ENCODE peak calls at places on chromosomes 5 and 9, in six cellular contexts. One of them, this sample, is unnamed.

GRCh38 chr5:68178579-68178978 is 37.0 kb upstream of the PIK3R1 start:
- DNase-seq in left colon: no peak
- DNase-seq in ureter: no peak
- DNase-seq in mammary epithelial cell: peak
- DNase-seq in activated T-cell treated with anti-CD3 and anti-CD28 coated beads, Interleukin-2, amount 50 U/mL, for 1 hour: no peak
- DNase-seq in activated CD4-positive, alpha-beta T cell treated with anti-CD3 and anti-CD28 coated beads, Interleukin-2, amount 50 U/mL, for 4 hours: peak
- DNase-seq in this sample: peak

GRCh38 chr5:163503106-163504090 is 2.0 kb upstream of the MAT2B start:
- DNase-seq in activated CD4-positive, alpha-beta T cell treated with anti-CD3 and anti-CD28 coated beads, Interleukin-2, amount 50 U/mL, for 4 hours: peak
- DNase-seq in mammary epithelial cell: peak
- DNase-seq in left colon: peak
- DNase-seq in ureter: peak
- DNase-seq in activated T-cell treated with anti-CD3 and anti-CD28 coated beads, Interleukin-2, amount 50 U/mL, for 1 hour: peak
- DNase-seq in this sample: peak

GRCh38 chr9:7320139-7320538 is 479.4 kb downstream of the DMAC1 start:
- DNase-seq in activated T-cell treated with anti-CD3 and anti-CD28 coated beads, Interleukin-2, amount 50 U/mL, for 1 hour: no peak
- DNase-seq in mammary epithelial cell: peak
- DNase-seq in left colon: no peak
- DNase-seq in activated CD4-positive, alpha-beta T cell treated with anti-CD3 and anti-CD28 coated beads, Interleukin-2, amount 50 U/mL, for 4 hours: no peak
- DNase-seq in ureter: no peak
- DNase-seq in this sample: no peak

GRCh38 chr9:129720181-129720864 is 32.5 kb downstream of the PTGES start:
- DNase-seq in mammary epithelial cell: no peak
- DNase-seq in activated T-cell treated with anti-CD3 and anti-CD28 coated beads, Interleukin-2, amount 50 U/mL, for 1 hour: no peak
- DNase-seq in ureter: no peak
- DNase-seq in activated CD4-positive, alpha-beta T cell treated with anti-CD3 and anti-CD28 coated beads, Interleukin-2, amount 50 U/mL, for 4 hours: no peak
- DNase-seq in left colon: no peak
- DNase-seq in this sample: no peak

GRCh38 chr9:4195285-4195684 is 104.6 kb downstream of the GLIS3 start:
- DNase-seq in activated T-cell treated with anti-CD3 and anti-CD28 coated beads, Interleukin-2, amount 50 U/mL, for 1 hour: no peak
- DNase-seq in activated CD4-positive, alpha-beta T cell treated with anti-CD3 and anti-CD28 coated beads, Interleukin-2, amount 50 U/mL, for 4 hours: no peak
- DNase-seq in ureter: no peak
- DNase-seq in left colon: no peak
- DNase-seq in mammary epithelial cell: no peak
- DNase-seq in this sample: no peak

GRCh38 chr5:80129146-80129545 is 94.0 kb downstream of the THBS4 start:
- DNase-seq in ureter: no peak
- DNase-seq in left colon: no peak
- DNase-seq in activated T-cell treated with anti-CD3 and anti-CD28 coated beads, Interleukin-2, amount 50 U/mL, for 1 hour: no peak
- DNase-seq in activated CD4-positive, alpha-beta T cell treated with anti-CD3 and anti-CD28 coated beads, Interleukin-2, amount 50 U/mL, for 4 hours: no peak
- DNase-seq in mammary epithelial cell: no peak
- DNase-seq in this sample: no peak

GRCh38 chr5:150230842-150231241 is 41.0 kb downstream of the SLC6A7 start:
- DNase-seq in left colon: no peak
- DNase-seq in ureter: no peak
- DNase-seq in activated T-cell treated with anti-CD3 and anti-CD28 coated beads, Interleukin-2, amount 50 U/mL, for 1 hour: no peak
- DNase-seq in mammary epithelial cell: no peak
- DNase-seq in activated CD4-positive, alpha-beta T cell treated with anti-CD3 and anti-CD28 coated beads, Interleukin-2, amount 50 U/mL, for 4 hours: no peak
- DNase-seq in this sample: no peak

GRCh38 chr9:98989036-98990000 is 45.6 kb downstream of the COL15A1 start:
- DNase-seq in left colon: no peak
- DNase-seq in ureter: peak
- DNase-seq in activated CD4-positive, alpha-beta T cell treated with anti-CD3 and anti-CD28 coated beads, Interleukin-2, amount 50 U/mL, for 4 hours: no peak
- DNase-seq in activated T-cell treated with anti-CD3 and anti-CD28 coated beads, Interleukin-2, amount 50 U/mL, for 1 hour: no peak
- DNase-seq in mammary epithelial cell: peak
- DNase-seq in this sample: no peak

GRCh38 chr5:28542968-28543367 is 1504.6 kb upstream of the CDH9 start:
- DNase-seq in ureter: no peak
- DNase-seq in activated CD4-positive, alpha-beta T cell treated with anti-CD3 and anti-CD28 coated beads, Interleukin-2, amount 50 U/mL, for 4 hours: no peak
- DNase-seq in activated T-cell treated with anti-CD3 and anti-CD28 coated beads, Interleukin-2, amount 50 U/mL, for 1 hour: no peak
- DNase-seq in mammary epithelial cell: peak
- DNase-seq in left colon: no peak
- DNase-seq in this sample: no peak

GRCh38 chr5:94374336-94374735 is 244.1 kb downstream of the KIAA0825 start:
- DNase-seq in left colon: no peak
- DNase-seq in activated T-cell treated with anti-CD3 and anti-CD28 coated beads, Interleukin-2, amount 50 U/mL, for 1 hour: no peak
- DNase-seq in mammary epithelial cell: no peak
- DNase-seq in ureter: no peak
- DNase-seq in activated CD4-positive, alpha-beta T cell treated with anti-CD3 and anti-CD28 coated beads, Interleukin-2, amount 50 U/mL, for 4 hours: no peak
- DNase-seq in this sample: no peak

GRCh38 chr5:126477281-126477680 is 54.1 kb downstream of the GRAMD2B start:
- DNase-seq in left colon: no peak
- DNase-seq in ureter: no peak
- DNase-seq in activated CD4-positive, alpha-beta T cell treated with anti-CD3 and anti-CD28 coated beads, Interleukin-2, amount 50 U/mL, for 4 hours: no peak
- DNase-seq in mammary epithelial cell: no peak
- DNase-seq in activated T-cell treated with anti-CD3 and anti-CD28 coated beads, Interleukin-2, amount 50 U/mL, for 1 hour: no peak
- DNase-seq in this sample: no peak

GRCh38 chr5:6902597-6902996 is 189.4 kb downstream of the TENT4A start:
- DNase-seq in mammary epithelial cell: no peak
- DNase-seq in left colon: peak
- DNase-seq in ureter: no peak
- DNase-seq in activated CD4-positive, alpha-beta T cell treated with anti-CD3 and anti-CD28 coated beads, Interleukin-2, amount 50 U/mL, for 4 hours: no peak
- DNase-seq in activated T-cell treated with anti-CD3 and anti-CD28 coated beads, Interleukin-2, amount 50 U/mL, for 1 hour: no peak
- DNase-seq in this sample: no peak

GRCh38 chr5:179269781-179270543 is 75.3 kb downstream of the ADAMTS2 start:
- DNase-seq in activated T-cell treated with anti-CD3 and anti-CD28 coated beads, Interleukin-2, amount 50 U/mL, for 1 hour: no peak
- DNase-seq in ureter: peak
- DNase-seq in mammary epithelial cell: no peak
- DNase-seq in activated CD4-positive, alpha-beta T cell treated with anti-CD3 and anti-CD28 coated beads, Interleukin-2, amount 50 U/mL, for 4 hours: no peak
- DNase-seq in left colon: no peak
- DNase-seq in this sample: no peak

GRCh38 chr5:127210082-127210481 is 80.5 kb upstream of the MEGF10 start:
- DNase-seq in activated CD4-positive, alpha-beta T cell treated with anti-CD3 and anti-CD28 coated beads, Interleukin-2, amount 50 U/mL, for 4 hours: no peak
- DNase-seq in ureter: no peak
- DNase-seq in activated T-cell treated with anti-CD3 and anti-CD28 coated beads, Interleukin-2, amount 50 U/mL, for 1 hour: no peak
- DNase-seq in mammary epithelial cell: peak
- DNase-seq in left colon: no peak
- DNase-seq in this sample: no peak

GRCh38 chr5:90886381-90886780 is 327.8 kb downstream of the ADGRV1 start:
- DNase-seq in ureter: no peak
- DNase-seq in mammary epithelial cell: no peak
- DNase-seq in activated T-cell treated with anti-CD3 and anti-CD28 coated beads, Interleukin-2, amount 50 U/mL, for 1 hour: no peak
- DNase-seq in activated CD4-positive, alpha-beta T cell treated with anti-CD3 and anti-CD28 coated beads, Interleukin-2, amount 50 U/mL, for 4 hours: no peak
- DNase-seq in left colon: no peak
- DNase-seq in this sample: no peak

GRCh38 chr9:97564291-97565175 is 63.1 kb downstream of the TMOD1 start:
- DNase-seq in mammary epithelial cell: peak
- DNase-seq in activated T-cell treated with anti-CD3 and anti-CD28 coated beads, Interleukin-2, amount 50 U/mL, for 1 hour: no peak
- DNase-seq in left colon: peak
- DNase-seq in activated CD4-positive, alpha-beta T cell treated with anti-CD3 and anti-CD28 coated beads, Interleukin-2, amount 50 U/mL, for 4 hours: no peak
- DNase-seq in ureter: peak
- DNase-seq in this sample: no peak

GRCh38 chr9:132546148-132547051 is 36.0 kb upstream of the BARHL1 start:
- DNase-seq in activated T-cell treated with anti-CD3 and anti-CD28 coated beads, Interleukin-2, amount 50 U/mL, for 1 hour: no peak
- DNase-seq in ureter: no peak
- DNase-seq in activated CD4-positive, alpha-beta T cell treated with anti-CD3 and anti-CD28 coated beads, Interleukin-2, amount 50 U/mL, for 4 hours: no peak
- DNase-seq in mammary epithelial cell: no peak
- DNase-seq in left colon: peak
- DNase-seq in this sample: no peak

GRCh38 chr5:150781706-150782614 is 3.4 kb downstream of the SMIM3 start:
- DNase-seq in ureter: peak
- DNase-seq in left colon: peak
- DNase-seq in activated CD4-positive, alpha-beta T cell treated with anti-CD3 and anti-CD28 coated beads, Interleukin-2, amount 50 U/mL, for 4 hours: no peak
- DNase-seq in activated T-cell treated with anti-CD3 and anti-CD28 coated beads, Interleukin-2, amount 50 U/mL, for 1 hour: no peak
- DNase-seq in mammary epithelial cell: peak
- DNase-seq in this sample: no peak

GRCh38 chr9:61674465-61674864 is 484.6 kb downstream of the SPATA31A7 start:
- DNase-seq in activated T-cell treated with anti-CD3 and anti-CD28 coated beads, Interleukin-2, amount 50 U/mL, for 1 hour: peak
- DNase-seq in left colon: no peak
- DNase-seq in activated CD4-positive, alpha-beta T cell treated with anti-CD3 and anti-CD28 coated beads, Interleukin-2, amount 50 U/mL, for 4 hours: no peak
- DNase-seq in ureter: no peak
- DNase-seq in mammary epithelial cell: no peak
- DNase-seq in this sample: no peak

GRCh38 chr9:105466898-105467455 is 19.1 kb downstream of the FSD1L start:
- DNase-seq in left colon: no peak
- DNase-seq in mammary epithelial cell: no peak
- DNase-seq in activated CD4-positive, alpha-beta T cell treated with anti-CD3 and anti-CD28 coated beads, Interleukin-2, amount 50 U/mL, for 4 hours: no peak
- DNase-seq in ureter: no peak
- DNase-seq in activated T-cell treated with anti-CD3 and anti-CD28 coated beads, Interleukin-2, amount 50 U/mL, for 1 hour: no peak
- DNase-seq in this sample: no peak

GRCh38 chr9:98193336-98193944 is 1.0 kb upstream of the CORO2A start:
- DNase-seq in activated CD4-positive, alpha-beta T cell treated with anti-CD3 and anti-CD28 coated beads, Interleukin-2, amount 50 U/mL, for 4 hours: no peak
- DNase-seq in left colon: no peak
- DNase-seq in ureter: no peak
- DNase-seq in activated T-cell treated with anti-CD3 and anti-CD28 coated beads, Interleukin-2, amount 50 U/mL, for 1 hour: no peak
- DNase-seq in mammary epithelial cell: no peak
- DNase-seq in this sample: no peak

GRCh38 chr5:74233091-74233490 is 407.4 kb downstream of the ENC1 start:
- DNase-seq in ureter: no peak
- DNase-seq in activated T-cell treated with anti-CD3 and anti-CD28 coated beads, Interleukin-2, amount 50 U/mL, for 1 hour: no peak
- DNase-seq in activated CD4-positive, alpha-beta T cell treated with anti-CD3 and anti-CD28 coated beads, Interleukin-2, amount 50 U/mL, for 4 hours: no peak
- DNase-seq in left colon: no peak
- DNase-seq in mammary epithelial cell: no peak
- DNase-seq in this sample: no peak

GRCh38 chr9:20782289-20782688 is 98.2 kb downstream of the FOCAD start:
- DNase-seq in activated CD4-positive, alpha-beta T cell treated with anti-CD3 and anti-CD28 coated beads, Interleukin-2, amount 50 U/mL, for 4 hours: no peak
- DNase-seq in left colon: no peak
- DNase-seq in mammary epithelial cell: no peak
- DNase-seq in ureter: no peak
- DNase-seq in activated T-cell treated with anti-CD3 and anti-CD28 coated beads, Interleukin-2, amount 50 U/mL, for 1 hour: no peak
- DNase-seq in this sample: no peak

GRCh38 chr9:17810728-17811634 is 232.1 kb downstream of the SH3GL2 start:
- DNase-seq in mammary epithelial cell: peak
- DNase-seq in activated T-cell treated with anti-CD3 and anti-CD28 coated beads, Interleukin-2, amount 50 U/mL, for 1 hour: no peak
- DNase-seq in ureter: peak
- DNase-seq in left colon: peak
- DNase-seq in activated CD4-positive, alpha-beta T cell treated with anti-CD3 and anti-CD28 coated beads, Interleukin-2, amount 50 U/mL, for 4 hours: peak
- DNase-seq in this sample: peak

GRCh38 chr9:92538541-92538940 is 2.8 kb upstream of the ECM2 start:
- DNase-seq in mammary epithelial cell: peak
- DNase-seq in left colon: no peak
- DNase-seq in activated CD4-positive, alpha-beta T cell treated with anti-CD3 and anti-CD28 coated beads, Interleukin-2, amount 50 U/mL, for 4 hours: no peak
- DNase-seq in activated T-cell treated with anti-CD3 and anti-CD28 coated beads, Interleukin-2, amount 50 U/mL, for 1 hour: no peak
- DNase-seq in ureter: no peak
- DNase-seq in this sample: no peak

GRCh38 chr5:16411741-16412455 is 53.7 kb downstream of the ZNF622 start:
- DNase-seq in mammary epithelial cell: peak
- DNase-seq in activated T-cell treated with anti-CD3 and anti-CD28 coated beads, Interleukin-2, amount 50 U/mL, for 1 hour: no peak
- DNase-seq in activated CD4-positive, alpha-beta T cell treated with anti-CD3 and anti-CD28 coated beads, Interleukin-2, amount 50 U/mL, for 4 hours: no peak
- DNase-seq in left colon: no peak
- DNase-seq in ureter: no peak
- DNase-seq in this sample: no peak

GRCh38 chr5:172633403-172633970 is 7.6 kb upstream of the NEURL1B start:
- DNase-seq in left colon: peak
- DNase-seq in ureter: no peak
- DNase-seq in mammary epithelial cell: no peak
- DNase-seq in activated T-cell treated with anti-CD3 and anti-CD28 coated beads, Interleukin-2, amount 50 U/mL, for 1 hour: no peak
- DNase-seq in activated CD4-positive, alpha-beta T cell treated with anti-CD3 and anti-CD28 coated beads, Interleukin-2, amount 50 U/mL, for 4 hours: no peak
- DNase-seq in this sample: no peak

GRCh38 chr9:121696935-121697334 is 45.5 kb downstream of the DAB2IP start:
- DNase-seq in activated CD4-positive, alpha-beta T cell treated with anti-CD3 and anti-CD28 coated beads, Interleukin-2, amount 50 U/mL, for 4 hours: no peak
- DNase-seq in ureter: no peak
- DNase-seq in left colon: no peak
- DNase-seq in activated T-cell treated with anti-CD3 and anti-CD28 coated beads, Interleukin-2, amount 50 U/mL, for 1 hour: no peak
- DNase-seq in mammary epithelial cell: no peak
- DNase-seq in this sample: no peak

GRCh38 chr5:15383469-15383868 is 116.5 kb upstream of the FBXL7 start:
- DNase-seq in ureter: no peak
- DNase-seq in mammary epithelial cell: no peak
- DNase-seq in activated CD4-positive, alpha-beta T cell treated with anti-CD3 and anti-CD28 coated beads, Interleukin-2, amount 50 U/mL, for 4 hours: no peak
- DNase-seq in activated T-cell treated with anti-CD3 and anti-CD28 coated beads, Interleukin-2, amount 50 U/mL, for 1 hour: no peak
- DNase-seq in left colon: no peak
- DNase-seq in this sample: no peak

GRCh38 chr9:87656485-87656884 is 69.4 kb upstream of the CTSL start:
- DNase-seq in activated CD4-positive, alpha-beta T cell treated with anti-CD3 and anti-CD28 coated beads, Interleukin-2, amount 50 U/mL, for 4 hours: no peak
- DNase-seq in mammary epithelial cell: no peak
- DNase-seq in activated T-cell treated with anti-CD3 and anti-CD28 coated beads, Interleukin-2, amount 50 U/mL, for 1 hour: no peak
- DNase-seq in left colon: no peak
- DNase-seq in ureter: no peak
- DNase-seq in this sample: no peak

GRCh38 chr9:126221480-126221879 is 105.1 kb upstream of the MVB12B start:
- DNase-seq in activated CD4-positive, alpha-beta T cell treated with anti-CD3 and anti-CD28 coated beads, Interleukin-2, amount 50 U/mL, for 4 hours: no peak
- DNase-seq in left colon: no peak
- DNase-seq in ureter: no peak
- DNase-seq in mammary epithelial cell: no peak
- DNase-seq in activated T-cell treated with anti-CD3 and anti-CD28 coated beads, Interleukin-2, amount 50 U/mL, for 1 hour: no peak
- DNase-seq in this sample: no peak

GRCh38 chr9:21994526-21994995 is at the start of gene CDKN2B-AS1:
- DNase-seq in left colon: peak
- DNase-seq in ureter: no peak
- DNase-seq in activated CD4-positive, alpha-beta T cell treated with anti-CD3 and anti-CD28 coated beads, Interleukin-2, amount 50 U/mL, for 4 hours: no peak
- DNase-seq in mammary epithelial cell: peak
- DNase-seq in activated T-cell treated with anti-CD3 and anti-CD28 coated beads, Interleukin-2, amount 50 U/mL, for 1 hour: peak
- DNase-seq in this sample: peak

GRCh38 chr5:40882291-40882690 is 27.0 kb upstream of the C7 start:
- DNase-seq in activated T-cell treated with anti-CD3 and anti-CD28 coated beads, Interleukin-2, amount 50 U/mL, for 1 hour: no peak
- DNase-seq in activated CD4-positive, alpha-beta T cell treated with anti-CD3 and anti-CD28 coated beads, Interleukin-2, amount 50 U/mL, for 4 hours: no peak
- DNase-seq in ureter: no peak
- DNase-seq in mammary epithelial cell: no peak
- DNase-seq in left colon: no peak
- DNase-seq in this sample: no peak

GRCh38 chr9:124022201-124023121 is 10.9 kb downstream of the LHX2 start:
- DNase-seq in mammary epithelial cell: peak
- DNase-seq in activated T-cell treated with anti-CD3 and anti-CD28 coated beads, Interleukin-2, amount 50 U/mL, for 1 hour: no peak
- DNase-seq in ureter: no peak
- DNase-seq in activated CD4-positive, alpha-beta T cell treated with anti-CD3 and anti-CD28 coated beads, Interleukin-2, amount 50 U/mL, for 4 hours: no peak
- DNase-seq in left colon: no peak
- DNase-seq in this sample: no peak

GRCh38 chr9:88653926-88654325 is 118.9 kb downstream of the NXNL2 start:
- DNase-seq in activated CD4-positive, alpha-beta T cell treated with anti-CD3 and anti-CD28 coated beads, Interleukin-2, amount 50 U/mL, for 4 hours: no peak
- DNase-seq in activated T-cell treated with anti-CD3 and anti-CD28 coated beads, Interleukin-2, amount 50 U/mL, for 1 hour: no peak
- DNase-seq in ureter: no peak
- DNase-seq in left colon: no peak
- DNase-seq in mammary epithelial cell: peak
- DNase-seq in this sample: no peak

GRCh38 chr5:87015908-87016307 is 251.8 kb upstream of the RASA1 start:
- DNase-seq in activated T-cell treated with anti-CD3 and anti-CD28 coated beads, Interleukin-2, amount 50 U/mL, for 1 hour: no peak
- DNase-seq in ureter: no peak
- DNase-seq in mammary epithelial cell: no peak
- DNase-seq in left colon: no peak
- DNase-seq in activated CD4-positive, alpha-beta T cell treated with anti-CD3 and anti-CD28 coated beads, Interleukin-2, amount 50 U/mL, for 4 hours: no peak
- DNase-seq in this sample: no peak

GRCh38 chr5:108461628-108462367 is 79.9 kb upstream of the FBXL17 start:
- DNase-seq in activated T-cell treated with anti-CD3 and anti-CD28 coated beads, Interleukin-2, amount 50 U/mL, for 1 hour: no peak
- DNase-seq in activated CD4-positive, alpha-beta T cell treated with anti-CD3 and anti-CD28 coated beads, Interleukin-2, amount 50 U/mL, for 4 hours: no peak
- DNase-seq in left colon: no peak
- DNase-seq in mammary epithelial cell: peak
- DNase-seq in ureter: no peak
- DNase-seq in this sample: no peak